ENCODE peak calls at places on chromosome 2, in five cellular contexts. One of them, this sample, is unnamed. For H3K27me3, the result is how much of the 10 kb centered on the place peaks cover.

GRCh38 chr2:74877781-74878433 is 44.0 kb downstream of the HK2 start:
- DNase-seq in body of pancreas: no peak
- DNase-seq in esophagus squamous epithelium: no peak
- DNase-seq in fibroblast of lung: no peak
- DNase-seq in right cardiac atrium: no peak
- DNase-seq in this sample: no peak

GRCh38 chr2:230687498-230687897 is 25.1 kb upstream of the CAB39 start:
- DNase-seq in body of pancreas: no peak
- DNase-seq in esophagus squamous epithelium: no peak
- DNase-seq in fibroblast of lung: peak
- DNase-seq in right cardiac atrium: no peak
- DNase-seq in this sample: no peak

GRCh38 chr2:181971032-181971431 is 14.6 kb upstream of the PPP1R1C start:
- DNase-seq in body of pancreas: no peak
- DNase-seq in esophagus squamous epithelium: no peak
- DNase-seq in fibroblast of lung: no peak
- DNase-seq in right cardiac atrium: no peak
- DNase-seq in this sample: no peak

GRCh38 chr2:40106061-40106460 is 327.0 kb upstream of the THUMPD2 start:
- DNase-seq in body of pancreas: no peak
- DNase-seq in esophagus squamous epithelium: no peak
- DNase-seq in fibroblast of lung: no peak
- DNase-seq in right cardiac atrium: no peak
- DNase-seq in this sample: no peak

GRCh38 chr2:146661494-146662096 is 1183.2 kb upstream of the ACVR2A start:
- DNase-seq in body of pancreas: no peak
- DNase-seq in esophagus squamous epithelium: no peak
- DNase-seq in fibroblast of lung: peak
- DNase-seq in right cardiac atrium: no peak
- DNase-seq in this sample: no peak

GRCh38 chr2:226796840-226797288 is 2.8 kb downstream of the IRS1 start:
- DNase-seq in body of pancreas: peak
- DNase-seq in esophagus squamous epithelium: no peak
- DNase-seq in fibroblast of lung: peak
- DNase-seq in right cardiac atrium: peak
- DNase-seq in this sample: no peak

GRCh38 chr2:155456222-155456621 is 757.7 kb downstream of the KCNJ3 start:
- DNase-seq in body of pancreas: no peak
- DNase-seq in esophagus squamous epithelium: no peak
- DNase-seq in fibroblast of lung: no peak
- DNase-seq in right cardiac atrium: no peak
- DNase-seq in this sample: no peak

GRCh38 chr2:91477731-91478672 is 2786.5 kb downstream of the RPIA start:
- DNase-seq in body of pancreas: peak
- DNase-seq in esophagus squamous epithelium: no peak
- DNase-seq in fibroblast of lung: no peak
- DNase-seq in right cardiac atrium: peak
- DNase-seq in this sample: peak

GRCh38 chr2:128631698-128632490 is 313.2 kb upstream of the HS6ST1 start:
- DNase-seq in body of pancreas: no peak
- DNase-seq in esophagus squamous epithelium: no peak
- DNase-seq in fibroblast of lung: no peak
- DNase-seq in right cardiac atrium: no peak
- DNase-seq in this sample: no peak

GRCh38 chr2:98134601-98135000 is 47.6 kb downstream of the VWA3B start:
- DNase-seq in body of pancreas: no peak
- DNase-seq in esophagus squamous epithelium: no peak
- DNase-seq in fibroblast of lung: no peak
- DNase-seq in right cardiac atrium: no peak
- DNase-seq in this sample: no peak

GRCh38 chr2:36561223-36561944 is 36.6 kb downstream of the FEZ2 start:
- DNase-seq in body of pancreas: no peak
- DNase-seq in esophagus squamous epithelium: no peak
- DNase-seq in fibroblast of lung: peak
- DNase-seq in right cardiac atrium: no peak
- DNase-seq in this sample: no peak

GRCh38 chr2:68806511-68807109 is 64.6 kb downstream of the BMP10 start:
- DNase-seq in body of pancreas: no peak
- DNase-seq in esophagus squamous epithelium: no peak
- DNase-seq in fibroblast of lung: peak
- DNase-seq in right cardiac atrium: no peak
- DNase-seq in this sample: no peak

GRCh38 chr2:44922776-44923175 is 18.7 kb upstream of the SIX3 start:
- DNase-seq in body of pancreas: no peak
- DNase-seq in esophagus squamous epithelium: no peak
- DNase-seq in fibroblast of lung: no peak
- DNase-seq in right cardiac atrium: no peak
- DNase-seq in this sample: no peak
- H3K27me3 ChIP-seq in body of pancreas: under half
- H3K27me3 ChIP-seq in esophagus squamous epithelium: under half
- H3K27me3 ChIP-seq in fibroblast of lung: under half
- H3K27me3 ChIP-seq in right cardiac atrium: under half
- H3K27me3 ChIP-seq in this sample: under half

DNA sequence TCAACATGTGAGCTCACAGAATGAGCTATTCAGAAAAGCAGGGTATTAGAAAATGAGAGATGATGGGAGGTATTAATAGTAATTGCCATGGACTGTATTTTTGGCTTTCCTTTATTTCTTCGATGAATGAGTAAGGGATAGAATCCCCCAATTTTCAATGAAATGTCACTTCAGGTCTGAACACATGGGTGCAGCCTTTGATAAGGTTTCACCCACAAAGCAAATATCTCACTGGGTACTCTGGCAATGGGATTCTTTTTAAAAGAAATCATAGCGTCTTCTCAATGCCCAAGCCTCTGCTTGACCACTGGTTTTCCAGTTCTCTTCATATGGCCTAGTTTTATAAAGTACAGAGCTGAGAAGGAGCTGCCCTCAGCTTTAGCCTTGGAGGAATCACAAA is 610.5 kb upstream of the FANCL start:
- DNase-seq in body of pancreas: no peak
- DNase-seq in esophagus squamous epithelium: no peak
- DNase-seq in fibroblast of lung: no peak
- DNase-seq in right cardiac atrium: no peak
- DNase-seq in this sample: no peak
- H3K27me3 ChIP-seq in body of pancreas: under half
- H3K27me3 ChIP-seq in esophagus squamous epithelium: under half
- H3K27me3 ChIP-seq in fibroblast of lung: under half
- H3K27me3 ChIP-seq in right cardiac atrium: under half
- H3K27me3 ChIP-seq in this sample: under half

GRCh38 chr2:73707058-73707457 is 30.1 kb downstream of the TPRKB start:
- DNase-seq in body of pancreas: no peak
- DNase-seq in esophagus squamous epithelium: no peak
- DNase-seq in fibroblast of lung: no peak
- DNase-seq in right cardiac atrium: no peak
- DNase-seq in this sample: no peak
- H3K27me3 ChIP-seq in body of pancreas: under half
- H3K27me3 ChIP-seq in esophagus squamous epithelium: under half
- H3K27me3 ChIP-seq in fibroblast of lung: under half
- H3K27me3 ChIP-seq in right cardiac atrium: under half
- H3K27me3 ChIP-seq in this sample: under half

DNA sequence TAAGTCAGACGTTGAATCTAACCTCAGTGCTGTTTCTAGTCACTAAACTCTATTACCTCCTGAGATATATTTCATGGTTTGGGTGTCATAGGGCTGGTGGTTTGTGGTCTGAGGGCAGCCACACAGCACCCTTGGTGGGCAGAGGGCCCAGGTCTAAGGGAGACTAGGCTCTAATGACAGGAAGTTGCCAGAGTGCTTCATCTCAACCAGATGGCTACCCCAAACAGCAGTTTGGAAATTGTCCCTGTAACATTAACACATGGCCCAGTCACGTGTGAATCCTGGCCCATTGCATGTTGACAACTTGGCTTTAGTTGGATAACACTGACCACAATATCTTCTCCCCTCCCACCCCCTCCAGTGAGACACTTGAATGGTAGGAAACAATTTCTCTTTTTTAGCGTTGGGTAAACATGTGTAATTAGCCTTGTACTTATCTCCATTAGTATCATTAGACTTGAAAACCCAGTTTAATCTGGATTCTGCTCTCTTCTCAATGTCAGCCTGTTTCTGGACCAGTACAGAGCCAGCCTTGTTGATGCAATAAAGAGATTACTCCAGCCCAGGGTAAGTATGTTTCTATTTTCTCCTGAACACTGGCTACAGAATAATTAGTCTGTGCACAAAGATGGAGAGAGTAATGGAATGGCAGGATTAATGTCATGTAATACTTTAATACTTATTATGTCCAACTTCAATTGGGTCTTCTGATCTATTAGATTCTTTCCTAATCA is 187.8 kb upstream of the SIX3 start:
- DNase-seq in body of pancreas: no peak
- DNase-seq in esophagus squamous epithelium: no peak
- DNase-seq in fibroblast of lung: peak
- DNase-seq in right cardiac atrium: no peak
- DNase-seq in this sample: no peak
- H3K27me3 ChIP-seq in body of pancreas: under half
- H3K27me3 ChIP-seq in esophagus squamous epithelium: under half
- H3K27me3 ChIP-seq in fibroblast of lung: under half
- H3K27me3 ChIP-seq in right cardiac atrium: under half
- H3K27me3 ChIP-seq in this sample: under half